ENCODE peak calls at places on chromosome 19, in five cellular contexts. One of them, this sample, is unnamed.

GRCh38 chr19:33883869-33884519 is 87.3 kb downstream of the KCTD15 start:
- DNase-seq in skeletal muscle cell: no peak
- DNase-seq in C1 segment of cervical spinal cord: no peak
- DNase-seq in CD8-positive, alpha-beta T cell: no peak
- DNase-seq in iris pigment epithelial cell: no peak
- DNase-seq in this sample: no peak

GRCh38 chr19:17473041-17473440 is 2.7 kb downstream of the SLC27A1 start:
- DNase-seq in CD8-positive, alpha-beta T cell: no peak
- DNase-seq in skeletal muscle cell: no peak
- DNase-seq in iris pigment epithelial cell: peak; percentile 90
- DNase-seq in C1 segment of cervical spinal cord: no peak
- DNase-seq in this sample: peak; percentile 47

GRCh38 chr19:15418112-15418587 is 638 bp downstream of the AKAP8L start:
- DNase-seq in CD8-positive, alpha-beta T cell: no peak
- DNase-seq in skeletal muscle cell: no peak
- DNase-seq in iris pigment epithelial cell: peak; percentile 34
- DNase-seq in C1 segment of cervical spinal cord: no peak
- DNase-seq in this sample: peak; percentile 43

GRCh38 chr19:1832046-1832663 is 16.1 kb downstream of the REXO1 start:
- DNase-seq in iris pigment epithelial cell: no peak
- DNase-seq in CD8-positive, alpha-beta T cell: no peak
- DNase-seq in skeletal muscle cell: no peak
- DNase-seq in C1 segment of cervical spinal cord: no peak
- DNase-seq in this sample: no peak

GRCh38 chr19:13881692-13882418 is 4.9 kb downstream of the NANOS3 start:
- DNase-seq in C1 segment of cervical spinal cord: peak; percentile 55
- DNase-seq in iris pigment epithelial cell: no peak
- DNase-seq in skeletal muscle cell: no peak
- DNase-seq in CD8-positive, alpha-beta T cell: peak; percentile 52
- DNase-seq in this sample: no peak

GRCh38 chr19:46922465-46922864 is 61.7 kb downstream of the ARHGAP35 start:
- DNase-seq in skeletal muscle cell: no peak
- DNase-seq in CD8-positive, alpha-beta T cell: no peak
- DNase-seq in C1 segment of cervical spinal cord: no peak
- DNase-seq in iris pigment epithelial cell: no peak
- DNase-seq in this sample: no peak

GRCh38 chr19:5913739-5914357 is at the start of gene CAPS:
- DNase-seq in iris pigment epithelial cell: peak; percentile 37
- DNase-seq in C1 segment of cervical spinal cord: peak; percentile 79
- DNase-seq in CD8-positive, alpha-beta T cell: no peak
- DNase-seq in skeletal muscle cell: no peak
- DNase-seq in this sample: no peak

GRCh38 chr19:44891016-44891882 is at the start of gene TOMM40:
- DNase-seq in C1 segment of cervical spinal cord: no peak
- DNase-seq in skeletal muscle cell: no peak
- DNase-seq in iris pigment epithelial cell: peak; percentile 99
- DNase-seq in CD8-positive, alpha-beta T cell: peak; percentile 100
- DNase-seq in this sample: peak; percentile 100